ENCODE peak calls at places on chromosomes 6 and 20, in five cellular contexts. E is AG04450, D is small intestine, M is cardiac muscle cell, Q is endothelial cell of umbilical vein. H is an unnamed sample. For H3K27me3, the result is how much of the 10 kb centered on the place peaks cover.

GRCh38 chr6:152360016-152360415 is 277.1 kb downstream of the SYNE1 start:
- DNase-seq in E (no peak), D (no peak), M (no peak), Q (no peak), H (no peak)

GRCh38 chr6:37709250-37709931 is 11.7 kb upstream of the MDGA1 start:
- DNase-seq in E (no peak), D (no peak), M (no peak), Q (no peak), H (no peak)

GRCh38 chr6:127855542-127856159 is 45.2 kb downstream of the THEMIS start:
- DNase-seq in E (no peak), D (peak), M (peak), Q (peak), H (peak)

GRCh38 chr20:48600470-48600945 is 227.3 kb downstream of the PREX1 start:
- DNase-seq in E (no peak), D (no peak), M (no peak), Q (no peak), H (peak)

GRCh38 chr20:48411265-48411664 is 416.5 kb downstream of the PREX1 start:
- DNase-seq in E (no peak), D (no peak), M (no peak), Q (no peak), H (no peak)

GRCh38 chr20:49406666-49407065 is 75.8 kb downstream of the KCNB1 start:
- DNase-seq in E (no peak), D (no peak), M (no peak), Q (no peak), H (no peak)

GRCh38 chr6:168292911-168293310 is 26.7 kb downstream of the DACT2 start:
- DNase-seq in E (no peak), D (no peak), M (no peak), Q (no peak), H (peak)

GRCh38 chr6:37143585-37143984 is 26.4 kb upstream of the PIM1 start:
- DNase-seq in E (no peak), D (no peak), M (no peak), Q (no peak), H (no peak)

GRCh38 chr6:79818471-79818870 is 128.9 kb downstream of the ELOVL4 start:
- DNase-seq in E (no peak), D (no peak), M (no peak), Q (peak), H (no peak)

GRCh38 chr20:46035713-46036112 is 6.7 kb downstream of the SLC12A5 start:
- DNase-seq in E (no peak), D (no peak), M (no peak), Q (no peak), H (no peak)

GRCh38 chr6:30722280-30723112 is 2.3 kb downstream of the TUBB start:
- DNase-seq in E (no peak), D (peak), M (peak), Q (peak), H (peak)

GRCh38 chr6:41587223-41587879 is 41.2 kb downstream of the FOXP4 start:
- DNase-seq in E (no peak), D (no peak), M (no peak), Q (no peak), H (peak)

GRCh38 chr6:41588083-41588482 is 41.9 kb downstream of the FOXP4 start:
- DNase-seq in E (no peak), D (no peak), M (no peak), Q (no peak), H (peak)

GRCh38 chr6:41585605-41586004 is 39.4 kb downstream of the FOXP4 start:
- DNase-seq in E (no peak), D (no peak), M (no peak), Q (no peak), H (no peak)

GRCh38 chr6:41584668-41585205 is 38.6 kb downstream of the FOXP4 start:
- DNase-seq in E (no peak), D (peak), M (peak), Q (no peak), H (no peak)

DNA sequence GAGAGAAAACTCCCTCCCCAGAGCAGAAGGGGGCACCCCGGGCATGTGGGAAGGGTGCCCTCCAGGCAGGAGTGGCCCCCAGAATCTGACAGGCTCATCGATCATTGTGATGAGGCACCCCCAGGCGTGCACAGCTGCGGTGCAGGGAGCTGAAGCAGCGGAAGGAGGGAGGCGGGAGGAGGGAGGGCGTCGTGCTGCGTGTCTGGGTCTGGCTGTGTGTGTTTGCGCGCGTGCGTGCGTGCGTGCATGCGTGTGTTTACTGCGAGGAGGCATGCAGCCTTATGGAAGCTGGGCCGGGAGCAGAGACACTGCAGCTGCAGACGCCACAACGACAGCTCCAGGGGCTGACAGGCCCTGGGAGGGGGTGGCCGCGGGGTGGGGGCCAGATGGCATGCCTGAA is 40.4 kb downstream of the FOXP4 start:
- DNase-seq in E (no peak), D (no peak), M (no peak), Q (no peak), H (peak)
- H3K4me3 ChIP-seq in E (no peak), D (no peak), M (no peak), Q (no peak), H (no peak)

GRCh38 chr20:62678553-62678952 is 30.1 kb upstream of the NTSR1 start:
- DNase-seq in E (no peak), D (no peak), M (no peak), Q (no peak), H (no peak)
- H3K27me3 ChIP-seq in E (under half), D (under half), M (under half), Q (under half), H (under half)

GRCh38 chr20:41391587-41392001 is 25.0 kb upstream of the EMILIN3 start:
- DNase-seq in E (no peak), D (no peak), M (peak), Q (no peak), H (no peak)

GRCh38 chr20:41392295-41392694 is 25.7 kb upstream of the EMILIN3 start:
- DNase-seq in E (no peak), D (no peak), M (no peak), Q (no peak), H (no peak)

GRCh38 chr20:41387433-41387832 is 20.8 kb upstream of the EMILIN3 start:
- DNase-seq in E (no peak), D (no peak), M (peak), Q (no peak), H (peak)

GRCh38 chr20:41390889-41391288 is 24.3 kb upstream of the EMILIN3 start:
- DNase-seq in E (no peak), D (no peak), M (no peak), Q (no peak), H (no peak)

GRCh38 chr20:41386502-41387427 is 20.1 kb upstream of the EMILIN3 start:
- DNase-seq in E (peak), D (no peak), M (no peak), Q (no peak), H (no peak)
- H3K4me3 ChIP-seq in E (no peak), D (no peak), M (no peak), Q (no peak), H (no peak)

GRCh38 chr20:17391108-17391771 is 139.9 kb downstream of the BFSP1 start:
- DNase-seq in E (no peak), D (no peak), M (no peak), Q (no peak), H (no peak)
- H3K27me3 ChIP-seq in E (under half), D (under half), M (under half), Q (under half), H (under half)

GRCh38 chr6:55047433-55048044 is 126.8 kb upstream of the HCRTR2 start:
- DNase-seq in E (no peak), D (no peak), M (no peak), Q (no peak), H (no peak)
- H3K4me3 ChIP-seq in E (no peak), D (no peak), M (no peak), Q (no peak), H (no peak)

DNA sequence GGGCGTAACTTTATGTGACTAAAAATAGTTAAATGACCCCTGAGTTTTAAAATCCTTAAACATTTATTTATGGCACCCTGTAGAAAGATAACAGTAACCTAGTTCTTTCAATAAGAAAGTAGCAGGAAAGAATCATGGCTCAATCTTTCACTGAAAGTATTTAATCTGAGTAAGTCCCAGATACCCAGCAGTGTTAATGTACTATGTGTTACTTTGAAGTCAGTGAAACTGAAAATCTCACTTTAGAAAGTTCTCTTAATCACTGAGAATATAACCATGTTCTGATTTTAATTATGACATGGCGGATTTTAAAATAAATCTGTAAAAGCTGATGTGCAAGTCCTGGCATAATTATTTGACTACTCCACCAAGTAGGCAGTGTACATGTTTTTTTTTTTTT is 8.1 kb upstream of the HEY2 start:
- DNase-seq in E (no peak), D (no peak), M (no peak), Q (no peak), H (no peak)
- H3K27me3 ChIP-seq in E (under half), D (under half), M (under half), Q (under half), H (half or more)

GRCh38 chr20:8213831-8214587 is 81.9 kb downstream of the PLCB1 start:
- DNase-seq in E (no peak), D (peak), M (no peak), Q (no peak), H (no peak)
- H3K4me3 ChIP-seq in E (no peak), D (no peak), M (no peak), Q (no peak), H (no peak)

GRCh38 chr6:26502169-26502568 is 2.1 kb downstream of the BTN1A1 start:
- DNase-seq in E (no peak), D (peak), M (no peak), Q (no peak), H (no peak)

GRCh38 chr6:26500102-26500501 is at the start of gene BTN1A1:
- DNase-seq in E (no peak), D (no peak), M (no peak), Q (no peak), H (no peak)

GRCh38 chr6:26497610-26498009 is 2.5 kb upstream of the BTN1A1 start:
- DNase-seq in E (no peak), D (no peak), M (no peak), Q (no peak), H (no peak)

DNA sequence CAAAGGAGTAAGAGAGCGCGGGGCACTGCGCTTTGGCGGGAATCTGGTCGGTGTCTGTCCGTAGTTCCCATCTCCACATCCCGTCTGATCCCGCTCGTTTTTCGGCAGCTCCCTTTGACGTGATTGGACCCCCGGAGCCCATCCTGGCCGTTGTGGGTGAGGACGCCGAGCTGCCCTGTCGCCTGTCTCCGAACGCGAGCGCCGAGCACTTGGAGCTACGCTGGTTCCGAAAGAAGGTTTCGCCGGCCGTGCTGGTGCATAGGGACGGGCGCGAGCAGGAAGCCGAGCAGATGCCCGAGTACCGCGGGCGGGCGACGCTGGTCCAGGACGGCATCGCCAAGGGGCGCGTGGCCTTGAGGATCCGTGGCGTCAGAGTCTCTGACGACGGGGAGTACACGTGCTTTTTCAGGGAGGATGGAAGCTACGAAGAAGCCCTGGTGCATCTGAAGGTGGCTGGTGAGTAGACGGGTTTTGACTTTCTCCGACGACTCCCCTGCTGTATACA is 1.4 kb downstream of the BTN1A1 start:
- DNase-seq in E (no peak), D (peak), M (peak), Q (peak), H (peak)
- H3K27me3 ChIP-seq in E (under half), D (under half), M (under half), Q (under half), H (under half)

DNA sequence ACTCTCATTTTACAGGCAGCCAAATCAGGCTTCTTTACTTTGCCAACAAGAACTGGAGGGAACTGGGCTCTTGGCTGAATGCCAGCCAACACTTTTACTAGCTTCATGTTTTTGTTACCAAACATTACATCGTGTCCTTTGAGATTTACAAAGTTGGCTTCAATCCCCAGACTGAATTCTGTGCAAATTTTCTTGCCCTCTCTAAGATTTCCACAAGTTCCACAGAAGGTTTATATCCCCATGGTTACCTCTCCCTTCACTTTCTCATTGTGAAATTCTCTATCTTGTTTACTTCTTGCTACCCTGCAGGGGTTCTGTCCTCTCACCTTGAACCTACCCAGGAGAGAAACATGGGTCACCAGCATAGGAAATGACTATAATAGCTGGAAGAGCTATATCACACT is 37.6 kb upstream of the PLCB1 start:
- DNase-seq in E (no peak), D (no peak), M (no peak), Q (peak), H (peak)
- H3K4me3 ChIP-seq in E (no peak), D (no peak), M (no peak), Q (no peak), H (no peak)